ENCODE peak calls at places on chromosomes 5 and 9, in six cellular contexts. Y is stimulated activated CD4-positive, alpha-beta T cell treated with anti-CD3 and anti-CD28 coated beads, TNF-alpha, amount 100 ng/mL, for 1 hour; N is sciatic nerve; K is RPMI7951; O is Panc1; H is effector memory CD4-positive, alpha-beta T cell. W is an unnamed sample.

GRCh38 chr9:127180457-127181314 is 58.3 kb upstream of the ANGPTL2 start:
- DNase-seq in Y (no peak), N (peak), K (no peak), O (no peak), H (no peak), W (no peak)

GRCh38 chr5:122615832-122616231 is 159.0 kb upstream of the SNX2 start:
- DNase-seq in Y (no peak), N (no peak), K (no peak), O (no peak), H (no peak), W (no peak)

GRCh38 chr5:157166494-157167218 is 592 bp upstream of the GARIN3 start:
- DNase-seq in Y (no peak), N (no peak), K (no peak), O (no peak), H (no peak), W (no peak)

GRCh38 chr5:9440517-9440916 is 105.4 kb downstream of the SEMA5A start:
- DNase-seq in Y (no peak), N (no peak), K (peak), O (no peak), H (no peak), W (no peak)

GRCh38 chr5:72378636-72379289 is 58.6 kb downstream of the PTCD2 start:
- DNase-seq in Y (no peak), N (no peak), K (peak), O (no peak), H (no peak), W (peak)

GRCh38 chr5:120655828-120656435 is 191.8 kb downstream of the PRR16 start:
- DNase-seq in Y (no peak), N (no peak), K (peak), O (no peak), H (no peak), W (peak)

GRCh38 chr5:172797800-172798199 is 26.8 kb upstream of the DUSP1 start:
- DNase-seq in Y (no peak), N (peak), K (no peak), O (no peak), H (no peak), W (no peak)

GRCh38 chr9:135898634-135899407 is 8.5 kb downstream of the CAMSAP1 start:
- DNase-seq in Y (no peak), N (no peak), K (peak), O (no peak), H (no peak), W (no peak)

GRCh38 chr5:88683506-88684135 is 199.4 kb downstream of the MEF2C start:
- DNase-seq in Y (no peak), N (no peak), K (peak), O (no peak), H (no peak), W (peak)

GRCh38 chr5:78701795-78702406 is 53.3 kb upstream of the LHFPL2 start:
- DNase-seq in Y (no peak), N (no peak), K (no peak), O (no peak), H (no peak), W (no peak)

GRCh38 chr5:84450617-84451414 is 66.1 kb upstream of the EDIL3 start:
- DNase-seq in Y (no peak), N (no peak), K (no peak), O (no peak), H (no peak), W (peak)

GRCh38 chr5:91166040-91166807 is 216.9 kb downstream of the ARRDC3 start:
- DNase-seq in Y (no peak), N (no peak), K (no peak), O (no peak), H (no peak), W (no peak)

GRCh38 chr5:78005021-78005785 is 229.1 kb upstream of the TBCA start:
- DNase-seq in Y (no peak), N (no peak), K (peak), O (no peak), H (no peak), W (peak)

GRCh38 chr9:17578911-17579793 is at the start of gene SH3GL2:
- DNase-seq in Y (no peak), N (no peak), K (no peak), O (no peak), H (no peak), W (no peak)

GRCh38 chr9:88809371-88809770 is 181.9 kb upstream of the S1PR3 start:
- DNase-seq in Y (no peak), N (no peak), K (no peak), O (no peak), H (no peak), W (no peak)

GRCh38 chr5:55303238-55303690 is 4.2 kb downstream of the DHX29 start:
- DNase-seq in Y (no peak), N (no peak), K (peak), O (no peak), H (no peak), W (no peak)

GRCh38 chr9:76985581-76985980 is 33.9 kb upstream of the FOXB2 start:
- DNase-seq in Y (no peak), N (no peak), K (no peak), O (no peak), H (no peak), W (peak)

GRCh38 chr5:170287532-170287931 is 10.0 kb downstream of the LCP2 start:
- DNase-seq in Y (no peak), N (no peak), K (no peak), O (no peak), H (no peak), W (no peak)

GRCh38 chr5:124397290-124397689 is 349.1 kb downstream of the ZNF608 start:
- DNase-seq in Y (no peak), N (no peak), K (no peak), O (no peak), H (no peak), W (no peak)

GRCh38 chr5:124642148-124642547 is 104.3 kb downstream of the ZNF608 start:
- DNase-seq in Y (no peak), N (no peak), K (no peak), O (no peak), H (no peak), W (no peak)

GRCh38 chr9:95409650-95410426 is 92.3 kb upstream of the FANCC start:
- DNase-seq in Y (no peak), N (no peak), K (peak), O (no peak), H (no peak), W (peak)

GRCh38 chr5:6302099-6302498 is 76.2 kb downstream of the MED10 start:
- DNase-seq in Y (no peak), N (no peak), K (no peak), O (no peak), H (no peak), W (no peak)

GRCh38 chr5:63131618-63132285 is 553.1 kb downstream of the LRRC70 start:
- DNase-seq in Y (no peak), N (no peak), K (peak), O (no peak), H (no peak), W (no peak)

GRCh38 chr5:19018822-19019221 is 969.2 kb downstream of the CDH18 start:
- DNase-seq in Y (no peak), N (no peak), K (no peak), O (no peak), H (no peak), W (peak)

GRCh38 chr9:100303812-100304211 is 48.9 kb downstream of the TEX10 start:
- DNase-seq in Y (no peak), N (no peak), K (no peak), O (no peak), H (no peak), W (no peak)

GRCh38 chr5:21145376-21145775 is 1157.4 kb upstream of the CDH18 start:
- DNase-seq in Y (no peak), N (no peak), K (peak), O (no peak), H (no peak), W (no peak)

GRCh38 chr9:104608336-104608735 is 2.9 kb upstream of the OR13C2 start:
- DNase-seq in Y (no peak), N (no peak), K (no peak), O (no peak), H (no peak), W (peak)

GRCh38 chr5:139671096-139671841 is 23.1 kb downstream of the CXXC5 start:
- DNase-seq in Y (no peak), N (no peak), K (peak), O (no peak), H (no peak), W (peak)

GRCh38 chr5:84436866-84437265 is 52.2 kb upstream of the EDIL3 start:
- DNase-seq in Y (no peak), N (no peak), K (peak), O (no peak), H (no peak), W (no peak)

W was measured in SK-MEL-5.